ENCODE peak calls at places on chromosomes 7 and 10, in eight cellular contexts. K is uterus, S is fibroblast of the aortic adventitia, U is HCT116, Z is mesothelial cell of epicardium, M is GM13976, E is transverse colon, O is AG04450. H is an unnamed sample.

GRCh38 chr7:128879939-128880746 is 17.5 kb downstream of the ATP6V1F start:
- DNase-seq in K (peak), S (peak), U (no peak), Z (no peak), M (peak), E (peak), O (no peak), H (no peak)

GRCh38 chr7:107860241-107860961 is 30.6 kb upstream of the DLD start:
- DNase-seq in K (no peak), S (no peak), U (no peak), Z (no peak), M (no peak), E (peak), O (no peak), H (no peak)

GRCh38 chr10:95336702-95337101 is 45.9 kb upstream of the PDLIM1 start:
- DNase-seq in K (no peak), S (no peak), U (no peak), Z (no peak), M (no peak), E (no peak), O (no peak), H (no peak)

GRCh38 chr7:43260980-43261878 is 148.8 kb downstream of the HECW1 start:
- DNase-seq in K (peak), S (peak), U (peak), Z (peak), M (peak), E (peak), O (peak), H (peak)

GRCh38 chr10:104013489-104013888 is 46.5 kb downstream of the SLK start:
- DNase-seq in K (no peak), S (no peak), U (no peak), Z (no peak), M (no peak), E (no peak), O (no peak), H (no peak)

GRCh38 chr7:72017756-72018155 is 394.4 kb downstream of the CALN1 start:
- DNase-seq in K (no peak), S (no peak), U (no peak), Z (no peak), M (no peak), E (no peak), O (no peak), H (no peak)

GRCh38 chr10:96699613-96700012 is 20.7 kb downstream of the PIK3AP1 start:
- DNase-seq in K (no peak), S (no peak), U (no peak), Z (no peak), M (no peak), E (no peak), O (no peak), H (no peak)

GRCh38 chr10:62996925-62997324 is 136.2 kb upstream of the NRBF2 start:
- DNase-seq in K (no peak), S (no peak), U (no peak), Z (no peak), M (no peak), E (no peak), O (no peak), H (no peak)

GRCh38 chr7:91247497-91247896 is 16.7 kb upstream of the FZD1 start:
- DNase-seq in K (no peak), S (no peak), U (no peak), Z (no peak), M (no peak), E (no peak), O (no peak), H (no peak)

GRCh38 chr10:123284022-123284421 is 129.8 kb downstream of the BUB3 start:
- DNase-seq in K (no peak), S (no peak), U (peak), Z (no peak), M (no peak), E (no peak), O (no peak), H (no peak)
- TF ChIP-seq CTCF in K (no peak), S (no peak), U (no peak), Z (no peak), M (no peak), E (no peak), O (no peak), H (no peak)

DNA sequence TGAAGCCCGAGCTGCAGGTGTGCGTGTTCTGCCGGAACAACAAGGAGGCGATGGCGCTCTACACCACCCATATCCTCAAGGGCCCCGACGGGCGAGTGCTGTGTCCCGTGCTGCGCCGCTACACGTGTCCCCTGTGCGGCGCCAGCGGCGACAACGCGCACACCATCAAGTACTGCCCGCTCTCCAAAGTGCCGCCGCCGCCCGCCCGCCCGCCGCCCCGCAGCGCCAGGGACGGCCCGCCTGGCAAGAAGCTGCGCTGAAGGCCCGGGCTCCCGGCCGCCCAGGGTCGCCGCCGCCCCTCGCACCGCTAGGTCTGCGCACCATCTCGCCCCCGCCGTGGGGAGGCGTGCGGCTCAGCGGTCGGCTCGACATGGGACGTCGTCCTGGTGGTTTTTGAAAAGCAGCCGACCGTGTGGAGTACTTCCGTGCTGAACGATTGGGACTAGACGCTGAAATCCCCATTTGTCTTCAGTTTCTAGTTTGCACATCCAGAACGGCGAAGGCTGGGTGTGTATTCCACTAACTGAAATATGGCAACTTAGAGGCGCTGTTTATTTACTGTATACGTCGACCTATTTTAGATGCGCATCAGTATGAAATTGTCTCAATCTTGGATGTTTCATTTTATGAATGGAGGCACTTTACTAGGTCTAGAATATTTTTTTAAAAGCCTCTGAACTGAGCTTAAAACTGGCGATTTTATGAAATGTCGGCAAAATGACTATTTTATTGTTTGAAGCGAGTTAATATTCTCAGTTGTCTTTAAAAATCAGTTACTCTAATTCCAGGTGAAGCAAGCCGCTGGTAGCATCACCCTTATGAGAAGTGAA is 1.1 kb downstream of the NANOS1 start:
- DNase-seq in K (no peak), S (peak), U (peak), Z (no peak), M (peak), E (peak), O (no peak), H (peak)
- TF ChIP-seq CTCF in K (no peak), S (no peak), U (no peak), Z (no peak), M (peak), E (no peak), O (no peak), H (no peak)

GRCh38 chr7:49638166-49638565 is 135.3 kb upstream of the VWC2 start:
- DNase-seq in K (no peak), S (no peak), U (no peak), Z (no peak), M (no peak), E (no peak), O (no peak), H (no peak)
- TF ChIP-seq CTCF in K (no peak), S (no peak), U (no peak), Z (no peak), M (no peak), E (no peak), O (no peak), H (no peak)

GRCh38 chr10:27760867-27761266 is 15.2 kb upstream of the MKX start:
- DNase-seq in K (no peak), S (no peak), U (no peak), Z (no peak), M (no peak), E (no peak), O (no peak), H (no peak)

GRCh38 chr10:27759483-27760281 is 14.1 kb upstream of the MKX start:
- DNase-seq in K (no peak), S (no peak), U (no peak), Z (no peak), M (no peak), E (no peak), O (no peak), H (no peak)
- TF ChIP-seq CTCF in K (no peak), S (no peak), U (peak), Z (no peak), M (no peak), E (no peak), O (peak), H (no peak)

DNA sequence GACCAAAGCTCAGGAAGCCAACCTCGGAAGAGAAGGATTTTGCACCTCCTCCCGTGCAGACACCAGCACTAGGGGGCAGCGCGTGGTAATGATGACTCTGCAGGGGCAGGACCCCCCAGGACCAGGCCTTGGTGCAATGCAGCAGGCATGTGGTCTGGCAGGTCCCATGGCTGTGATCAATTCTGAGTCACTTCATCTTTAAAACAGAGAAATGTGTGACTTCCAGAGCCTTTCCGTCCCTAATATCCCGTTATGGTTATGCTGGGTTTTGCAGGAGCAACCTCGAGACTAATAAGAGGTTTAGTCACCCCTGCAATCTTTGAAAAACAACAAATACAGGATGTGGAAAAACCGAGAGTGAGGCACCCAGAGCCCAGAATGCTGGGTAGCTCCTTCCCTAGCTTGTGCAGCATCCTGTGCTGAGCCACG is 30.2 kb upstream of the GJD4 start:
- DNase-seq in K (no peak), S (peak), U (no peak), Z (no peak), M (no peak), E (no peak), O (peak), H (no peak)
- TF ChIP-seq CTCF in K (no peak), S (peak), U (no peak), Z (no peak), M (no peak), E (no peak), O (peak), H (no peak)

GRCh38 chr10:36880898-36881297 is 244.5 kb upstream of the ANKRD30A start:
- DNase-seq in K (no peak), S (peak), U (no peak), Z (no peak), M (no peak), E (no peak), O (peak), H (no peak)
- TF ChIP-seq CTCF in K (no peak), S (peak), U (no peak), Z (no peak), M (no peak), E (no peak), O (peak), H (no peak)

DNA sequence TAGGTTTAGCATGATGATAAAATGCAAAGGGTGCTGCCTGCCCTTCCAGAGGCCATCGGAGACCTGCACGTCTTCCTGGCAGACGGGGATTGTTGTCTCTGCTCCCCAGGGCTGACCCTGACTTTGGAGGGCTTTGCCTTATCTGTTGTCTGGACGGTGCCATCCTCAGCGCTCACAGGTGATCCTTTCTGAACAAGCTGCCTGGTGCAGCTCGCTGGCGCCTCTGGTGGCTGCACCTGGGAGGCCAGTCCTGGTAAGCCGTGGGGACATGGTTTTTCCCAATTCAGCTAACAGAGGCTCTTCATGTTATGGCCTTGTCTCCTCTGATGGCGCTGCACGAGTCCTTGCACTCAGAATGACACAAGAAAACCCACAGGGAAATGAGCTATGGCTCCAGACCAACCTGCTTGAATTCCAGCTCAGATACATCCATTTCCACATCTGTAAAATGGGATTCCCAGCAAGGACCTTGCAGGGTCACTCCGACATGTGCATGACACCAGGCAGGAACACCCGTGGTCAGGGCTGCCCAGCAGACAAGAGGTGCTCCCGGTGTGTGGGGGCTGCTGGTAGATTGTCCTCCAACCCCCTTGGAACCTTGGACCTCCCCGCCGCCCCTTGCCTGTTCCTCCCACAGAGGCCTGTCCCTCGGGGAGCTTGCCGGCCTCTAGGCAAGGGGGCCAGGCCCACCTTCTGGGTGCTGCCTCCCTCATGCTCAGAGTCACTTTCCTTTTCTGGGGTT is 50.4 kb upstream of the SHH start:
- DNase-seq in K (no peak), S (no peak), U (no peak), Z (no peak), M (no peak), E (no peak), O (no peak), H (no peak)
- TF ChIP-seq CTCF in K (no peak), S (no peak), U (no peak), Z (peak), M (no peak), E (no peak), O (peak), H (no peak)

GRCh38 chr10:72801263-72801868 is 92.2 kb upstream of the OIT3 start:
- DNase-seq in K (no peak), S (no peak), U (no peak), Z (no peak), M (no peak), E (no peak), O (no peak), H (no peak)

GRCh38 chr10:72802291-72803118 is 91.0 kb upstream of the OIT3 start:
- DNase-seq in K (no peak), S (peak), U (no peak), Z (no peak), M (peak), E (no peak), O (no peak), H (no peak)

GRCh38 chr10:72800741-72801092 is 92.8 kb upstream of the OIT3 start:
- DNase-seq in K (no peak), S (no peak), U (no peak), Z (no peak), M (no peak), E (no peak), O (no peak), H (no peak)

GRCh38 chr10:72803119-72803505 is 90.4 kb upstream of the OIT3 start:
- DNase-seq in K (no peak), S (peak), U (no peak), Z (no peak), M (no peak), E (no peak), O (no peak), H (no peak)

DNA sequence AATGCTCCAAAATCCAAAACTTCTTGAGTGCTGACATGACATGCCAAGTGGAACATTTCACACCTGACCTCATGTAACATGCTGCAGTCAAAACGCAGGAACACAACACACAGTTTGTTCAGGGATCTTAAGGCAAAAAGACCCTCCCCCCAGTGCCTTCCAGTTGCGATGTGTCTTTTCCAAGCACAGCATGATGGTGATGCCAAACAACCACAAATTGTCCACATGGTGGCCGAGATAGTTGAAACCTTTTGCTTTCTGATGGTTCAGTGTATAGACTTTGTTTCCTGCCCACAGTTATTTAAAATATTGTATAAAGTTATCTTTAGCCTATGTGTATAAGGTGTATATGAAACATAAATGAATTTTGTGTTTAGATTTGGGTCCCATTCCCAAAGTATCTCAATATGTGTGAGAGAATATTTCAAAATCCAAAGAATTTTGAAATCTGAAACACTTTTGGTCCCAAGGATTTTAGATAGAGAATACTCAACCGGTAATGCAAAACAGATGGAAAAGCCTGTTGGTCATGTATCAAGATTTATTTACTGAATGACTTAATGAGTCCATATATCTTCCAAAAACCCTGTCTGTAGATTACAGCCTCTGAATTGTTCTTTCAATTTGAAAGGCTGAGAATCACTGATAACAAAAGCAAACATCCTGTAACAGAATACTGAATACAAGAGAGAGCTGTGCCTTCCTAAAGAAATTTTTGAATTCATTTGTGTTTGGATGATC is 93.4 kb upstream of the OIT3 start:
- DNase-seq in K (no peak), S (peak), U (no peak), Z (no peak), M (no peak), E (no peak), O (no peak), H (no peak)
- TF ChIP-seq CTCF in K (no peak), S (no peak), U (no peak), Z (no peak), M (no peak), E (no peak), O (no peak), H (no peak)

DNA sequence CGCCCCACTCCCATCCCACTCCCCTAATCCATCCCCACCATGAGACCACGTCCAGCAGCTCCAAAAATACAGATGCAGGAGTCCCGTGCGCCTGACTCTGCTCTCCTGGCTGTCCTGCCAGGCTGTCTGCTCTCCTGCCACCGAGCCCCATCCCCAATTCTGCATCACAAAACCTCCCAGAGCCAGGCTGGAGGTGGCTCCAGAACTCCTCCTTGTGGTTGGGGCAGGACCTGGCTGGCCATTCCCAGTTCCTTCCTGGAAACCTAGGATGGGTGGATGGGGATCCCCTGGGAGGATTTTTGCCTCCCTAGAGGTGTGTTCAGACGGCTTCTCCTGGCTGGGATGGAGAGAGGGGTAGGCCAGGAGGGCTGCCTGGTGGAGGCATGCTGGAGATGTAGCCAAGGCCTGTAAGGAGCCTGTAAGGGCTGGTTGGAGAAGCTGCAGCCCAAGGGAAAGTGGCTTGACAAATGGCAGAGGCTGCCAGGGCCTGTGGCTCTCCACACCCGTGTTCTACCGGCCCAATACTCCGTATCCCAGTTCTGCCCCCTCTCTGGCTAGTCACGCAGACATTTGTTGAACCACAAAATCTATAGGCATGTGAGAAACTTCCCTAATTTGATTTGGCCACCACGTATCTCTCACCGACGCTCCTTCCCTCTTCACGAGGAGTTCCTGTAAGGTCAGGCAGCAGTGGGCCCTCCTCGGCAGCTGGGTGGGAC is 99.3 kb downstream of the ARHGAP22 start:
- DNase-seq in K (no peak), S (no peak), U (no peak), Z (no peak), M (no peak), E (no peak), O (no peak), H (no peak)
- TF ChIP-seq CTCF in K (no peak), S (no peak), U (peak), Z (no peak), M (no peak), E (no peak), O (peak), H (no peak)

DNA sequence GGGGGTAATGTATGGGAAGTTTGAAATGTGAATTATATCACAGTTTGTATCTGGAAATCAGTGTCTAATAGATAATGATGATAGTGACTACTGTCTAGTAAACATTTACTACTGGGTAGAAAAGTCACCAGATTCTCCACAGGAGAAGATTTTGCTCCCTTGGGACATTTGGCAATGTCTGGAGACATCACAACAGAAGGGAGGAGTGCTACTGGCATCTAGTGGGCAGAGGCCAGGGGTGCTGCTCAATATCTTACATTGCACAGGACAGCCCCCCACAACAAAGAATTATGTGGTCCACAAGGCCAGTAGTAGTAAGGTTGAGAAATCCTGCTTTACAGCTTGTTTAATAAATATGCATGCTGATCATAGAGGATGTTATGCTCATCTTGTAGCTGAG is 92.3 kb upstream of the PRPS1L1 start:
- DNase-seq in K (no peak), S (peak), U (peak), Z (no peak), M (no peak), E (no peak), O (no peak), H (no peak)
- TF ChIP-seq CTCF in K (no peak), S (peak), U (peak), Z (no peak), M (no peak), E (no peak), O (peak), H (no peak)

H was measured in activated B cell treated with CpG ODN at 0.5 μM for 24 hours.